ENCODE peak calls at places on chromosomes 7 and 10, in four cellular contexts. X is gastrocnemius medialis; K is CD8-positive, alpha-beta memory T cell; F is psoas muscle. W is an unnamed sample. For H3K9me3 and H3K4me1, the result is how much of the 10 kb centered on the place peaks cover.

GRCh38 chr10:126059101-126059826 is 162.9 kb downstream of the FANK1 start:
- DNase-seq in X (no peak), K (no peak), F (no peak), W (no peak)

GRCh38 chr7:27685209-27685608 is 22.5 kb upstream of the HIBADH start:
- DNase-seq in X (no peak), K (no peak), F (no peak), W (no peak)

GRCh38 chr7:111394891-111395290 is 167.4 kb downstream of the IMMP2L start:
- DNase-seq in X (no peak), K (no peak), F (no peak), W (no peak)

GRCh38 chr7:106205621-106206222 is 79.1 kb downstream of the NAMPT start:
- DNase-seq in X (no peak), K (no peak), F (no peak), W (no peak)

GRCh38 chr7:36469236-36469635 is 79.6 kb downstream of the ANLN start:
- DNase-seq in X (no peak), K (no peak), F (no peak), W (no peak)

GRCh38 chr10:124875596-124875995 is 66.3 kb upstream of the ZRANB1 start:
- DNase-seq in X (no peak), K (no peak), F (no peak), W (peak)

GRCh38 chr7:134140889-134141867 is 14.0 kb downstream of the LRGUK start:
- DNase-seq in X (peak), K (peak), F (peak), W (peak)

GRCh38 chr10:30645340-30645827 is 15.8 kb upstream of the LYZL2 start:
- DNase-seq in X (peak), K (no peak), F (peak), W (peak)

GRCh38 chr7:11538751-11539299 is 293.2 kb downstream of the THSD7A start:
- DNase-seq in X (no peak), K (no peak), F (no peak), W (no peak)

GRCh38 chr7:80821781-80822180 is 97.1 kb downstream of the SEMA3C start:
- DNase-seq in X (no peak), K (no peak), F (no peak), W (no peak)

GRCh38 chr7:80232969-80233724 is 98.5 kb downstream of the GNAI1 start:
- DNase-seq in X (no peak), K (no peak), F (no peak), W (no peak)

GRCh38 chr7:165661-166369 is 26.6 kb upstream of the FAM20C start:
- DNase-seq in X (no peak), K (no peak), F (no peak), W (peak)

DNA sequence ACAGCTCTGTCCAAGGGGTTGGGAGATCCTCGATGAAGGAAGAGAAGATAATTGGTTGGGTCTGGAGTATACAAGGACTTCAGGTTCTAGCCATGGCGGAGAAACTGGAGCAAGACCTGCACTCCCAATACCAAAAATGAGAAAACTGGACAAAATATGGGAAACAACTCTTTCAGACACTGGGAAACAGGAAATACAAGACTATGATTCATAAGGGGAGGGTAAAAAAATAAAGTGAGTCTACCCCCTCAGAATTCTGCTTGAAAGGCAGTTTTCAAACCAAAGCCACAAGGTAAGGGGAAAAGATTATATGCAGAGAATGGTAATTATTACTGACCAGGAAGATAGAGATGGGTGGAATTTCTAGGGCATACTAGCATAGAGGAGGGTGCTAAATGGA is 10.2 kb upstream of the SEC61G start:
- DNase-seq in X (no peak), K (no peak), F (no peak), W (no peak)
- H3K9me3 ChIP-seq in X (under half), K (under half), F (under half), W (under half)

GRCh38 chr10:43078175-43078985 is 1.5 kb downstream of the RET start:
- DNase-seq in X (no peak), K (no peak), F (no peak), W (no peak)
- H3K4me1 ChIP-seq in X (under half), K (under half), F (under half), W (under half)

DNA sequence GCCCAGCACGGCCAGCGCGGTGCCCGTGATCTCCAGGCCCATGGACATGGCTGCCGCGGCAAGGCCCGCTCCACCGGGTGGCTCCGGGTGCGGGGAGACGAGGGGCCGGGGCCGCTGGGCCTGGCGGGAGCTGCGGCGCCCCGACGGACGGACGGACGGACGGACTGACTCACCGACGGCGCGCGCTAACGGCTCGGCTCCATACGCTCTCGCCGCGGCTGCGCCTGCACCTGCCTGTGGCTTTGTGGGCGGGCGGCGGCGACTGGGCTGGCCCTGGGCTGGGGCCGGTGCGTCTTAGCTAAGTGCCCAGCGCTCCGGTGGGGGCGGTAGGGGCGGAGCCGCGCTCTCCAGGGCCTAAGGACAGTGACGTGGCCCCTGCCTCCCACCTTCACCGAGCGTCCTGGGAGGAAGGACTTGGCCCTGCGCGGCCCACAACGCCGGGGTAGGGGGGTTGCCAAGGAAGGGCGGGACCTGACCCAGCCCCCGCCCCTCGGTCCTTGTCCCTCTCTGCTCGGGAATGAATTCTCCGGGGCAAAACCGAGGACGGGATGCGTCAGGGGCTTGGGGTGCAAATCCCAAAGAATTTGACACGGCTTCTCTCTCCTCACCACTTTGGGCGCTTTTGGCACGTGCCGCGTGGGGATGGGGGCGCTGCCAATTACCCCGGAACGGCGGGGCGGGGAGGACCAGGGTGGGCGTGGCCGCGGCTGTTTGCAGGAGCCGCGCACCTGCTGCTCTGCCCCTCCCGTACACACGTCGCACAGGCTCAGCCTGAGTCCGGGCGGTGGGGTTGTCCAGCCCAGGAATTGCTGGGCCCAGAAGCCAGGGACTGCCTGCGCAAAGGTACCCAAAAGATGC is at the start of gene CLDN3:
- DNase-seq in X (no peak), K (peak), F (no peak), W (no peak)
- H3K4me3 ChIP-seq in X (peak), K (no peak), F (peak), W (no peak)

DNA sequence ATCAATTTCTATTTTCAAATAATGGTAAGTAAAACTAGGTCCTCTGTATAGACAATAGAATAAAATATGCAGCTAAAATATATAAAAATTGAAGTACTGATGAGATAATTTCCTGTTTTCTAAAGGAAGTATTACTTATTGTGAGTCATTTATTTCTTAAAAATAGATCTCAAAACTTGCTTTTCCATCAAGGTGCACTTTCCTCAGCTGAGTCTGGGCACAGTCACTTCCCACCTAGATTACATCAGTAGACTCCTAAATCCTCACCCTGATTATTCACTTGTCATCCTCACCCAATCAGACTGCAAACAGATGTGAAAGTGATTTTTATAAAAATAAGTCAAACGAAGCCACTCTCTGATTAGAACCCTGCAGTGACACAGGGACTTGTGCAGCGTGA is 211.5 kb downstream of the POM121L12 start:
- DNase-seq in X (no peak), K (no peak), F (no peak), W (no peak)
- H3K9me3 ChIP-seq in X (under half), K (under half), F (under half), W (under half)

GRCh38 chr10:77562742-77563141 is 74.9 kb downstream of the KCNMA1 start:
- DNase-seq in X (no peak), K (no peak), F (no peak), W (no peak)

GRCh38 chr10:77566228-77566627 is 71.4 kb downstream of the KCNMA1 start:
- DNase-seq in X (peak), K (no peak), F (peak), W (no peak)

GRCh38 chr10:77564781-77565589 is 72.6 kb downstream of the KCNMA1 start:
- DNase-seq in X (no peak), K (no peak), F (no peak), W (no peak)

GRCh38 chr10:77565590-77566023 is 72.0 kb downstream of the KCNMA1 start:
- DNase-seq in X (no peak), K (no peak), F (no peak), W (no peak)

DNA sequence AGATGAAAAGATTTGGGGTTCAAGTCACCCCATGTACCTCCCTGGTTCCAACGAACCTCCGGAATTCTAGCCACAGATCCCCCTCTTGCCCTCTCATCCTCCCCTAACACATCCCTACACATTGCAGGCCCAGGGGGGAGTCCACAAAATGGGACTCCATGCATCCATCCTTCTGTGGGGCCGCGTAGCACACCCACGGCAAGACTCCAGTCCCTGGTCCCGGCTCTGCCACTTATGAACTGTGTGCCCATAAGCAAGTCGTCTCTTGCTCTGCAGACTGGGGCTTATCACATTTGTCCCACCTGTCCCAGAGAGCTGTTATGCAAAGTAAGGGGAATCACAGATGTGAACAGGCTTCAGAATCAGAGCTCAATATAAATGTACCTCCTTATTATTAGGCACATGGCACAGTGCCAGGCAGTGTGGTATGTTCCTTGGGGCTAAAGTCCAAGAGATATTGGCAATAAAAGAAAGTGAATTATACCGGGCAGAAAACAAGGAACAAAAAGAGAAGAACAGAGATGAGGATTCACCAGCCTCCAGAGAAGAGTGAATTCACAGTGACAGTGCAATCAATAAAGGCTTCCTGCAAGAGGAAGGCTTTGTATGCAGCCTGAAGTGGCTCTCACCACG is 73.9 kb downstream of the KCNMA1 start:
- DNase-seq in X (no peak), K (no peak), F (no peak), W (no peak)
- H3K4me1 ChIP-seq in X (under half), K (under half), F (under half), W (under half)

DNA sequence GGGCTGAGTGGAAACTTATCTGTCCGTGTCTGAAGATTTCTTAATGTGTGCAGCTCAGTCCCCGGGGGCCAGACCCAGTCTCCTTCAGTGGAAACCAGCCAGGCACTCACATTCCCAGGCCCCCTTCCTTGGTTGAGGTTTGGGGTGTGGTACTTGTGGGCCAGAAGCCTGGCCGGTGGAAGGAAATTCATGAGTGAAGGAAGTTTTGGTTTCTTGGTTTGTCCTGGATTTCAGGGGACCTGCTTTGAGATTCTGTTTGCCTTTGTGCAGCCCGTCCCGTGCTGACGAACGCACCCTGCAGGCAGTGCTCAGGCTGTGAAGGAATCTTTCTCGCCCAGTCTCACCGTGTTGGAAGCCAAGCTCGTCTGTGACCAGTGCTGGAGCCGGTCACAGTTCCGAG is 2.9 kb downstream of the INPP5A start:
- DNase-seq in X (no peak), K (no peak), F (peak), W (peak)
- H3K4me3 ChIP-seq in X (peak), K (peak), F (peak), W (no peak)

DNA sequence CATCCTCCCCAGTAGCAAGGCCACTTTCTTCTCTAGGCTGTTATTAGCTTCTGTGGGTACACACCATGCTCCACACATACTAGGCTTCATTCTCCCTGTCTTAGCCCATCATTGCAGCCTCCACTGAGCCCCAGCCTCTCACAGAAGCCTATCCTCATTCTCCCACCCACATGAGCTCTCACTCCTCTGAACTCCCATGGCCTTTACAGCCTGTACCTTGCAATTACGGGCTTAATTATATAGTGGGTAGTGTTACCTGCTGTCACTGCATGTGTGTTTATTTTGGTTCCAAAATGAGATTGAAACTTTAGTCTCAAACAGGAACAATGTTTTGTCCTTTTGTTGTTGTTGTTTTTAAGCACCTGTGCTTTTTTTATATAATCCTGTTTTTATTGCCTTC is 460.0 kb downstream of the KCNMA1 start:
- DNase-seq in X (no peak), K (no peak), F (no peak), W (no peak)
- H3K9me3 ChIP-seq in X (under half), K (under half), F (under half), W (under half)